ENCODE peak calls at places on chromosomes 6 and 20, in five cellular contexts. B is AG09319; I is activated naive CD4-positive, alpha-beta T cell; T is HT1080; M is DMS53. C is an unnamed sample.

GRCh38 chr6:151092561-151092960 is 147.2 kb upstream of the AKAP12 start:
- DNase-seq in M (no peak), T (no peak), B (no peak), I (no peak), C (no peak)

GRCh38 chr6:2714359-2714895 is 36.3 kb downstream of the MYLK4 start:
- DNase-seq in B (peak), M (no peak), I (no peak), T (peak), C (peak)

GRCh38 chr6:168165891-168166290 is 86.9 kb upstream of the FRMD1 start:
- DNase-seq in I (no peak), B (no peak), T (no peak), M (no peak), C (no peak)

GRCh38 chr20:35891375-35891774 is 62.9 kb downstream of the SCAND1 start:
- DNase-seq in M (no peak), I (no peak), B (peak), T (no peak), C (no peak)

GRCh38 chr6:134464690-134465411 is 146.9 kb upstream of the SGK1 start:
- DNase-seq in I (no peak), T (peak), B (no peak), M (no peak), C (no peak)

GRCh38 chr6:39855356-39855995 is 63.3 kb downstream of the DAAM2 start:
- DNase-seq in B (no peak), T (peak), M (no peak), I (no peak), C (no peak)

GRCh38 chr6:116369540-116370327 is 1.0 kb upstream of the DSE start:
- DNase-seq in T (no peak), I (no peak), B (no peak), M (peak), C (no peak)

GRCh38 chr6:81785340-81785739 is 32.9 kb upstream of the TENT5A start:
- DNase-seq in T (no peak), M (peak), B (no peak), I (no peak), C (no peak)

GRCh38 chr20:32064667-32065066 is 12.6 kb downstream of the HCK start:
- DNase-seq in M (no peak), I (no peak), T (no peak), B (no peak), C (no peak)

GRCh38 chr20:50126662-50127061 is 13.7 kb upstream of the UBE2V1 start:
- DNase-seq in M (peak), B (no peak), T (no peak), I (no peak), C (no peak)

GRCh38 chr6:112877134-112878100 is 530.3 kb downstream of the RFPL4B start:
- DNase-seq in B (peak), M (peak), T (peak), I (no peak), C (peak)

GRCh38 chr6:31478186-31478950 is 19.6 kb upstream of the MICB start:
- DNase-seq in M (no peak), I (no peak), B (no peak), T (no peak), C (no peak)

GRCh38 chr6:142693446-142693845 is 251.5 kb downstream of the HIVEP2 start:
- DNase-seq in I (no peak), M (no peak), B (peak), T (peak), C (no peak)

GRCh38 chr20:15242773-15243172 is 905.4 kb upstream of the FLRT3 start:
- DNase-seq in B (no peak), M (no peak), T (no peak), I (no peak), C (no peak)

GRCh38 chr20:60100780-60101179 is 142.6 kb downstream of the CDH26 start:
- DNase-seq in M (no peak), T (no peak), B (no peak), I (no peak), C (no peak)

GRCh38 chr20:33311989-33312388 is 29.0 kb downstream of the BPIFB1 start:
- DNase-seq in I (no peak), B (no peak), T (no peak), M (no peak), C (no peak)

C was measured in RKO.